ENCODE peak calls at places on chromosome 1, in five cellular contexts. N, H, X, U and Y are unnamed samples.

GRCh38 chr1:212355230-212355969 is 59.3 kb downstream of the PACC1 start:
- DNase-seq in N (peak), H (no peak), X (no peak), U (no peak), Y (no peak)

GRCh38 chr1:215426101-215426500 is 141.0 kb upstream of the KCTD3 start:
- DNase-seq in N (no peak), H (no peak), X (no peak), U (no peak), Y (no peak)

GRCh38 chr1:156601892-156602291 is 613 bp upstream of the GPATCH4 start:
- DNase-seq in N (no peak), H (no peak), X (no peak), U (no peak), Y (no peak)

GRCh38 chr1:153626929-153627796 is at the start of gene S100A13:
- DNase-seq in N (peak), H (no peak), X (peak), U (peak), Y (peak)

GRCh38 chr1:184931566-184931965 is 42.7 kb downstream of the NIBAN1 start:
- DNase-seq in N (no peak), H (no peak), X (no peak), U (no peak), Y (no peak)

GRCh38 chr1:16900771-16901170 is 5.0 kb downstream of the RNU1-2 start:
- DNase-seq in N (no peak), H (no peak), X (no peak), U (no peak), Y (no peak)

GRCh38 chr1:51482881-51483280 is 36.2 kb downstream of the EPS15 start:
- DNase-seq in N (peak), H (no peak), X (no peak), U (no peak), Y (no peak)

GRCh38 chr1:22375601-22376000 is 76.0 kb upstream of the ZBTB40 start:
- DNase-seq in N (no peak), H (no peak), X (no peak), U (no peak), Y (no peak)

GRCh38 chr1:157234705-157235273 is 96.6 kb upstream of the ETV3 start:
- DNase-seq in N (no peak), H (no peak), X (no peak), U (no peak), Y (no peak)

GRCh38 chr1:17655922-17656321 is 99.2 kb upstream of the ACTL8 start:
- DNase-seq in N (no peak), H (no peak), X (no peak), U (no peak), Y (no peak)

GRCh38 chr1:48036693-48037386 is 39.7 kb upstream of the TRABD2B start:
- DNase-seq in N (no peak), H (no peak), X (no peak), U (no peak), Y (no peak)

GRCh38 chr1:56310945-56311344 is 268.4 kb downstream of the PLPP3 start:
- DNase-seq in N (no peak), H (no peak), X (no peak), U (no peak), Y (no peak)

GRCh38 chr1:159763686-159764085 is 17.1 kb upstream of the DUSP23 start:
- DNase-seq in N (no peak), H (no peak), X (no peak), U (no peak), Y (no peak)

GRCh38 chr1:159935719-159936283 is 9.6 kb downstream of the IGSF9 start:
- DNase-seq in N (no peak), H (no peak), X (no peak), U (no peak), Y (no peak)

GRCh38 chr1:64524614-64525013 is 54.7 kb downstream of the CACHD1 start:
- DNase-seq in N (no peak), H (no peak), X (no peak), U (no peak), Y (no peak)

GRCh38 chr1:24285231-24285630 is 33.9 kb upstream of the GRHL3 start:
- DNase-seq in N (no peak), H (no peak), X (no peak), U (no peak), Y (no peak)

GRCh38 chr1:230084408-230085177 is 17.6 kb downstream of the GALNT2 start:
- DNase-seq in N (peak), H (no peak), X (peak), U (peak), Y (peak)

GRCh38 chr1:34147301-34147700 is 17.7 kb downstream of the CSMD2 start:
- DNase-seq in N (no peak), H (no peak), X (no peak), U (no peak), Y (no peak)

GRCh38 chr1:75366595-75366994 is 232.4 kb downstream of the LHX8 start:
- DNase-seq in N (no peak), H (no peak), X (no peak), U (no peak), Y (no peak)

GRCh38 chr1:109201123-109201703 is 12.5 kb upstream of the SARS1 start:
- DNase-seq in N (peak), H (no peak), X (no peak), U (peak), Y (no peak)

GRCh38 chr1:231750818-231751623 is 124.4 kb downstream of the DISC1 start:
- DNase-seq in N (no peak), H (no peak), X (no peak), U (no peak), Y (no peak)

GRCh38 chr1:222588135-222588534 is 1.6 kb downstream of the TAF1A start:
- DNase-seq in N (no peak), H (no peak), X (no peak), U (no peak), Y (no peak)

GRCh38 chr1:207868769-207869721 is 41.9 kb downstream of the CD34 start:
- DNase-seq in N (peak), H (peak), X (peak), U (peak), Y (peak)

GRCh38 chr1:96969656-96970163 is 248.1 kb downstream of the PTBP2 start:
- DNase-seq in N (no peak), H (no peak), X (no peak), U (no peak), Y (no peak)

GRCh38 chr1:233788687-233789086 is 115.8 kb upstream of the SLC35F3 start:
- DNase-seq in N (no peak), H (no peak), X (no peak), U (no peak), Y (no peak)

GRCh38 chr1:216944864-216945505 is 221.8 kb upstream of the ESRRG start:
- DNase-seq in N (no peak), H (no peak), X (no peak), U (no peak), Y (no peak)

GRCh38 chr1:175094626-175095025 is 27.0 kb downstream of the TNN start:
- DNase-seq in N (no peak), H (no peak), X (no peak), U (no peak), Y (no peak)

GRCh38 chr1:198179556-198179981 is 22.8 kb downstream of the NEK7 start:
- DNase-seq in N (peak), H (peak), X (no peak), U (no peak), Y (no peak)

GRCh38 chr1:32242341-32242851 is 4.6 kb upstream of the FAM167B start:
- DNase-seq in N (peak), H (no peak), X (peak), U (no peak), Y (no peak)

GRCh38 chr1:234709473-234710279 is 99.7 kb upstream of the IRF2BP2 start:
- DNase-seq in N (no peak), H (no peak), X (no peak), U (peak), Y (no peak)

GRCh38 chr1:17998889-17999288 is 108.7 kb upstream of the IGSF21 start:
- DNase-seq in N (no peak), H (no peak), X (no peak), U (no peak), Y (no peak)

GRCh38 chr1:202275061-202275770 is 66.5 kb downstream of the UBE2T start:
- DNase-seq in N (no peak), H (no peak), X (no peak), U (peak), Y (no peak)

GRCh38 chr1:228883535-228883934 is 148.3 kb downstream of the RHOU start:
- DNase-seq in N (no peak), H (no peak), X (no peak), U (peak), Y (no peak)

GRCh38 chr1:177278626-177279390 is 108.0 kb downstream of the BRINP2 start:
- DNase-seq in N (peak), H (no peak), X (no peak), U (no peak), Y (no peak)

GRCh38 chr1:164678289-164678688 is 119.3 kb downstream of the PBX1 start:
- DNase-seq in N (peak), H (no peak), X (no peak), U (no peak), Y (no peak)

GRCh38 chr1:40833979-40834378 is 28.2 kb downstream of the CITED4 start:
- DNase-seq in N (no peak), H (no peak), X (no peak), U (no peak), Y (no peak)

GRCh38 chr1:233240839-233241682 is 54.5 kb downstream of the PCNX2 start:
- DNase-seq in N (peak), H (no peak), X (peak), U (peak), Y (peak)

GRCh38 chr1:210915890-210916507 is 217.9 kb downstream of the KCNH1 start:
- DNase-seq in N (no peak), H (no peak), X (no peak), U (no peak), Y (peak)

GRCh38 chr1:39754906-39755504 is 16.1 kb downstream of the OXCT2 start:
- DNase-seq in N (peak), H (no peak), X (peak), U (no peak), Y (no peak)

GRCh38 chr1:203799157-203799556 is 3.7 kb downstream of the ZBED6 start:
- DNase-seq in N (no peak), H (no peak), X (no peak), U (no peak), Y (no peak)

GRCh38 chr1:89836252-89836996 is 15.6 kb downstream of the LRRC8D start:
- DNase-seq in N (no peak), H (no peak), X (no peak), U (no peak), Y (no peak)

GRCh38 chr1:89834078-89834704 is 13.4 kb downstream of the LRRC8D start:
- DNase-seq in N (peak), H (no peak), X (no peak), U (no peak), Y (no peak)

GRCh38 chr1:89832481-89833127 is 11.8 kb downstream of the LRRC8D start:
- DNase-seq in N (no peak), H (no peak), X (no peak), U (no peak), Y (no peak)

GRCh38 chr1:89831462-89832113 is 10.8 kb downstream of the LRRC8D start:
- DNase-seq in N (no peak), H (no peak), X (no peak), U (no peak), Y (no peak)

GRCh38 chr1:89833183-89834077 is 12.6 kb downstream of the LRRC8D start:
- DNase-seq in N (no peak), H (no peak), X (no peak), U (no peak), Y (no peak)
- H3K27ac ChIP-seq in N (no peak), H (no peak), X (no peak), U (no peak), Y (no peak)

GRCh38 chr1:4664095-4664494 is 9.7 kb downstream of the AJAP1 start:
- DNase-seq in N (no peak), H (no peak), X (no peak), U (no peak), Y (no peak)
- H3K27ac ChIP-seq in N (no peak), H (no peak), X (no peak), U (no peak), Y (no peak)

GRCh38 chr1:178609015-178609414 is 96.1 kb downstream of the TEX35 start:
- DNase-seq in N (peak), H (no peak), X (no peak), U (no peak), Y (no peak)
- H3K27ac ChIP-seq in N (peak), H (no peak), X (no peak), U (peak), Y (no peak)

GRCh38 chr1:8680628-8681316 is 136.7 kb downstream of the RERE start:
- DNase-seq in N (no peak), H (no peak), X (no peak), U (no peak), Y (no peak)

GRCh38 chr1:8677782-8678181 is 139.7 kb downstream of the RERE start:
- DNase-seq in N (no peak), H (no peak), X (no peak), U (no peak), Y (no peak)

GRCh38 chr1:8678688-8679410 is 138.6 kb downstream of the RERE start:
- DNase-seq in N (no peak), H (no peak), X (no peak), U (no peak), Y (no peak)

GRCh38 chr1:8679929-8680504 is 137.4 kb downstream of the RERE start:
- DNase-seq in N (no peak), H (no peak), X (no peak), U (no peak), Y (no peak)

DNA sequence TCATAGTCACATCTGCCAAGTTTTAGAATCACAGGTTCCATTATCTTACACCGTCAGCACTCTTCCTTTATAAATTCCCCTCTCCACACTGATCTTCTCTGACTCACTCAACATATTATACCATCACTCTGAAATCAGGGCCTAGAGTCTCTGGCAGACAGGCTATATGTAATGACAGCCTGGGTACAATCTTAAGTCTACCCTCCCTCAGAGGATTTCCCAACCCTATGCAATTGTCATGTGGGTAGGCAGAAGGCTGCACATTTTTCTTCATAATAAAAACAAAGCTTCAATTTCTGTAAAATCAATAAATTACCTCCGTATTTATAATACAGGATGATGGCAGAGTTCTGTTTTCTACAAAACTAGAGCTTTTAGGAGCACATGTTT is 138.0 kb downstream of the RERE start:
- DNase-seq in N (peak), H (no peak), X (no peak), U (no peak), Y (no peak)
- H3K27ac ChIP-seq in N (no peak), H (no peak), X (no peak), U (no peak), Y (peak)

GRCh38 chr1:8025061-8025670 is 943 bp downstream of the ERRFI1 start:
- DNase-seq in N (peak), H (no peak), X (no peak), U (no peak), Y (no peak)
- H3K27ac ChIP-seq in N (peak), H (no peak), X (peak), U (no peak), Y (peak)

GRCh38 chr1:78096976-78097375 is 51.2 kb downstream of the GIPC2 start:
- DNase-seq in N (no peak), H (no peak), X (no peak), U (no peak), Y (no peak)
- H3K27ac ChIP-seq in N (no peak), H (no peak), X (no peak), U (peak), Y (no peak)

GRCh38 chr1:8113257-8114220 is 87.4 kb upstream of the ERRFI1 start:
- DNase-seq in N (no peak), H (peak), X (no peak), U (no peak), Y (no peak)
- H3K27ac ChIP-seq in N (no peak), H (peak), X (no peak), U (no peak), Y (no peak)

DNA sequence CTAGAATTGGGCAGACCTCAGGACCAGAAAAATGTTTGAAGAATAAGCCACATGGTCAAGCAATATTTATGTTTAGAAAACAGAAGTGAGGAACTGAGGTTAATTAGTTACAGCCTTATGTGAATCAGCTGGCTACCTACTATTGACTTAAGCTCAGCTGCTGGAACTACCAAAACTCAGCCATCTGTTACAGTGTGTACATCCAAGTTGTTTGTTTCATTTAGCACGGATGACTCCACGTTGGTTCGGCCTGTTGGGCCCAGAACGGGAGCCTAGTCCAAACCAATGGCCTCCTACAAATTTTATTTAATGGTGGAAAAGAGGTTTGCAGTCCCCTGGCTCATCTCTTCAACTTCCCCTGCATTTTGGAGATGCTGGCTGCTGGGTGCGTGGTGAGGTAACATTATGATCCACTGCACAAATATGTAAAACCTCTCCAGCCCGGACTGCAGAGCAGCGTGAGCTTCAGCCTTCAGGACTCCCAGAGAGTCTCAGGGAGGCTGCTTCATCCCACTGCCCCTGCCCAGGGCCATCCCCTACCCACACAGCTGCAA is 143.4 kb downstream of the ZZZ3 start:
- DNase-seq in N (peak), H (no peak), X (no peak), U (peak), Y (no peak)
- H3K27ac ChIP-seq in N (peak), H (no peak), X (peak), U (peak), Y (peak)

DNA sequence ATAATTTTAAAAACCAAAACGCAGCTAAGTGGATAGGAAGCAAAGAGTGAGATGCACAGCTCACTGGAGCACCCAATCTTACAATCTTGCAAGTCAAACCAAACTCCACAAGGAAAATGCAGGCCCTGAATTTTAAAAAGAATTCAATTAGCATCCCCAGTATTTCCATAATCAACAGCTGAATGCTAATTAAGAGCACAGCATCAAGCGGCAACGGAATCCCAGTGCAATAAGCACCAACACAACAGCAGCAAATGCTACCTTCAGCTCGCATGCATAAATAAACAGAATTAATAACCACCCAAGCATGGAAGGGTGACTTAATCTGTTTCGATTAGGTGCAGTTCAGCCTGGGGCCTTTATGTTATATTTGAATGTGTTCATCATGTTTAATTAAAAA is 142.9 kb downstream of the SLC45A1 start:
- DNase-seq in N (no peak), H (no peak), X (no peak), U (no peak), Y (no peak)
- H3K27ac ChIP-seq in N (no peak), H (no peak), X (no peak), U (no peak), Y (no peak)